ENCODE peak calls at places on chromosomes 1 and 21, in ten cellular contexts. F, R, S, H, W, Z, G, C, L and P are unnamed samples.
A peak's percentile ranks its signal among the peaks of the same experiment; 100 is the strongest.

GRCh38 chr1:198657550-198658064 is 18.8 kb downstream of the PTPRC start:
- DNase-seq in F (no peak), R (no peak), S (no peak), H (no peak), W (no peak), Z (no peak), G (no peak), C (no peak), L (no peak), P (peak; percentile 66)

GRCh38 chr21:29190920-29191319 is 60.5 kb downstream of the MAP3K7CL start:
- DNase-seq in F (no peak), R (peak; percentile 41), S (no peak), H (no peak), W (no peak), Z (no peak), G (no peak), C (no peak), L (no peak), P (no peak)

GRCh38 chr1:26690157-26690556 is 5.7 kb upstream of the ARID1A start:
- DNase-seq in F (peak; percentile 34), R (peak; percentile 34), S (no peak), H (no peak), W (no peak), Z (no peak), G (no peak), C (no peak), L (peak; percentile 28), P (no peak)

GRCh38 chr1:212667223-212668139 is 32.2 kb downstream of the BATF3 start:
- DNase-seq in F (peak; percentile 19), R (peak; percentile 56), S (peak; percentile 41), H (no peak), W (no peak), Z (no peak), G (peak; percentile 78), C (no peak), L (peak; percentile 32), P (peak; percentile 77)

GRCh38 chr1:180586671-180587155 is 27.9 kb downstream of the OVAAL start:
- DNase-seq in F (peak; percentile 89), R (no peak), S (no peak), H (no peak), W (peak; percentile 78), Z (no peak), G (peak; percentile 52), C (no peak), L (peak; percentile 84), P (peak; percentile 47)

GRCh38 chr1:100456880-100457279 is 81.1 kb upstream of the GPR88 start:
- DNase-seq in F (no peak), R (no peak), S (no peak), H (no peak), W (no peak), Z (no peak), G (no peak), C (no peak), L (no peak), P (peak; percentile 9)

GRCh38 chr1:5644281-5645134 is 347.7 kb downstream of the NPHP4 start:
- DNase-seq in F (no peak), R (no peak), S (no peak), H (no peak), W (peak; percentile 10), Z (peak; percentile 20), G (no peak), C (no peak), L (no peak), P (no peak)

GRCh38 chr1:109025691-109026090 is 16.2 kb downstream of the WDR47 start:
- DNase-seq in F (no peak), R (no peak), S (no peak), H (no peak), W (no peak), Z (no peak), G (no peak), C (no peak), L (no peak), P (no peak)

GRCh38 chr1:119687391-119688079 is 24.2 kb upstream of the PHGDH start:
- DNase-seq in F (no peak), R (no peak), S (no peak), H (no peak), W (no peak), Z (no peak), G (no peak), C (no peak), L (no peak), P (no peak)

GRCh38 chr1:210394281-210394798 is 65.6 kb downstream of the HHAT start:
- DNase-seq in F (no peak), R (no peak), S (no peak), H (no peak), W (no peak), Z (no peak), G (no peak), C (no peak), L (no peak), P (no peak)

GRCh38 chr1:209008586-209008985 is 574.9 kb upstream of the CAMK1G start:
- DNase-seq in F (no peak), R (no peak), S (no peak), H (no peak), W (no peak), Z (no peak), G (no peak), C (no peak), L (no peak), P (no peak)

GRCh38 chr21:15141236-15141970 is 76.6 kb upstream of the NRIP1 start:
- DNase-seq in F (peak; percentile 93), R (peak; percentile 62), S (peak; percentile 57), H (no peak), W (peak; percentile 88), Z (no peak), G (peak; percentile 21), C (no peak), L (no peak), P (no peak)

GRCh38 chr1:29830383-29830782 is 594.1 kb downstream of the PTPRU start:
- DNase-seq in F (no peak), R (no peak), S (no peak), H (peak; percentile 51), W (peak; percentile 10), Z (no peak), G (no peak), C (no peak), L (no peak), P (no peak)

GRCh38 chr1:21439721-21440629 is at the start of gene NBPF3:
- DNase-seq in F (peak; percentile 93), R (peak; percentile 93), S (peak; percentile 91), H (peak; percentile 96), W (peak; percentile 91), Z (peak; percentile 80), G (peak; percentile 80), C (peak; percentile 82), L (peak; percentile 95), P (peak; percentile 89)

GRCh38 chr1:171160611-171161354 is 24.3 kb upstream of the FMO2 start:
- DNase-seq in F (no peak), R (no peak), S (no peak), H (no peak), W (no peak), Z (no peak), G (no peak), C (no peak), L (no peak), P (no peak)

GRCh38 chr1:246932366-246932700 is 585 bp upstream of the AHCTF1 start:
- DNase-seq in F (no peak), R (no peak), S (no peak), H (no peak), W (no peak), Z (no peak), G (no peak), C (no peak), L (no peak), P (no peak)

GRCh38 chr1:112665857-112666256 is 8.6 kb upstream of the MOV10 start:
- DNase-seq in F (no peak), R (no peak), S (no peak), H (no peak), W (no peak), Z (no peak), G (no peak), C (no peak), L (no peak), P (no peak)
- TF ChIP-seq POLR2A in F (no peak), R (no peak), S (no peak), H (no peak), W (no peak), Z (no peak), G (no peak), C (no peak), L (no peak), P (no peak)

GRCh38 chr1:91744973-91745648 is 140.8 kb downstream of the TGFBR3 start:
- DNase-seq in F (peak; percentile 67), R (no peak), S (no peak), H (no peak), W (no peak), Z (no peak), G (no peak), C (no peak), L (peak; percentile 60), P (peak; percentile 87)
- H3K27ac ChIP-seq in F (peak overlapping the region; percentile 43), R (peak overlapping the region; percentile 8), S (peak overlapping the region; percentile 60), H (no peak overlapping the region), W (peak overlapping the region; percentile 35), Z (peak overlapping the region; percentile 63), G (no peak overlapping the region), C (no peak overlapping the region), L (peak overlapping the region; percentile 46), P (no peak overlapping the region)

DNA sequence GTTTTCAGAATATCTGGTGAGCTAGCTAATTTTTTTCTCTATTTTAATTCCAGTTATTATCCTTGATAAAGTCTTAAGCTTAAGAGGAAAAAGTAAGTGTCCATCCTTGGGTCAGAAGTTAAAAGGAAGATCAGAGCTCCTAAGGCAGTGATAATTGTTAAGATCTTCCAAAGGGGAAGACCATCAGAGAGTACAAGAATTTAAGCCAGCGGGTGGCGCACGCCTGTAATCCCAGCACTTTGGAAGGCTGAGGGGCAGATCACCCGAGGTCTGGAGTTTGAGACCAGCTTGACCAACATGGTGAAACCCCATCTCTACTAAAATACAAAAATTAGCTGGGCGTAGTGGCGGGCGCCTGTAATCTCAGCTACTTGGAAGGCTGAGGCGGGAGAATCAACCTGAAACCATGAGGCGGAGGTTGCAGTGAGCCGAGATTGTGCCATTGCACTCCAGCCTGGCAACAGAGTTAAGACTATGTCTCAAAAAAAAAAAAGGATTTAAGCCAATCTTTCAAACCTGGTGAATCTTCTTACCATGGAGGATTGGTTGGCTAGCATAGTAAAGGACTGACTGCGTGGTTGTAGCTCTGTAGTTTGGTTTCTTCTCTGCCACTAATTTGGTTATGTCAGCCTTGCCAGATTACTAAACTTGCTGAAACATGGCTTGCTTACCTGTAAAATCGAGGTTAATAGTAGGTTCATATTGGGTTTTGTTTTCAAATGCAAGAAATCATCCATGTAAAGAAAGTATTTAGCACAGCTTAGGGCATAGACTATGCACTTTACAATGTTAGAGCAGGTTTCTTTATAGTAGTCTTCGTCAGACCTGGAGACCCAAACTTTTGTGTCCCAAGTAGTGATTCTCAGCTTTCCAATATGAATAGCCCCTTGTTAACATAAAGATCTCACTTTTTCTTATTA is 15.9 kb downstream of the AKIRIN1 start:
- DNase-seq in F (no peak), R (no peak), S (no peak), H (no peak), W (no peak), Z (no peak), G (no peak), C (no peak), L (no peak), P (no peak)
- TF ChIP-seq POLR2A in F (no peak), R (no peak), S (no peak), H (no peak), W (no peak), Z (no peak), G (no peak), C (no peak), L (no peak), P (no peak)

DNA sequence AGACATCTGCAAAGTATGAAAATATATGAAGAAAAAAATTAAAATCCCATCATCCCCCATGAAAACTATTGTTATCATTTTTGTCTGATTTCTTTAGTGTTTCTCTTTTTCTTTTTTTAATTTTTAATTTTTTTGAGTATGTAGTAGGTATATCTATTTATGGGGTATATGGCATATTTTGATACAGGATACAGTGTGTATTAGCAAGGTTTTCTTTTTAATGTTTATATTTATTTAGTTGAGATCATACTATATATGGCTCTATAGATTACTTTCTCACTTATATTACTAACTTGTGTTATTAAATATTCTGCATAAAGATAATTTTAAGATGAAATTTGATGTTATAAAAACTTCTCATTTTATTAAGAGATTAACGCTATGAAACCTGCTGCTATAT is 11.4 kb downstream of the LGALS8 start:
- DNase-seq in F (no peak), R (no peak), S (no peak), H (no peak), W (no peak), Z (no peak), G (no peak), C (no peak), L (no peak), P (no peak)
- H3K27ac ChIP-seq in F (no peak overlapping the region), R (no peak overlapping the region), S (no peak overlapping the region), H (no peak overlapping the region), W (no peak overlapping the region), Z (no peak overlapping the region), G (no peak overlapping the region), C (no peak overlapping the region), L (no peak overlapping the region), P (no peak overlapping the region)